ENCODE peak calls at places on chromosome 22, in five cellular contexts. One of them, this sample, is unnamed.
A peak's percentile ranks its signal among the peaks of the same experiment; 100 is the strongest.

GRCh38 chr22:17143101-17143500 is 16.0 kb downstream of the HDHD5 start:
- DNase-seq in activated CD4-positive, CD25-positive, alpha-beta regulatory T cell treated with anti-CD3 and anti-CD28 coated beads, Interleukin-2, amount 50 U/mL, for 16 hours: no peak
- DNase-seq in RWPE1: no peak
- DNase-seq in iPS-NIHi11: no peak
- DNase-seq in stimulated activated CD8-positive, alpha-beta memory T cell treated with anti-CD3 and anti-CD28 coated beads, Interleukin-15, amount 100 ng/mL, for 24 hours: no peak
- DNase-seq in this sample: no peak

GRCh38 chr22:44357296-44357961 is 44.7 kb upstream of the SHISAL1 start:
- DNase-seq in activated CD4-positive, CD25-positive, alpha-beta regulatory T cell treated with anti-CD3 and anti-CD28 coated beads, Interleukin-2, amount 50 U/mL, for 16 hours: no peak
- DNase-seq in RWPE1: no peak
- DNase-seq in iPS-NIHi11: peak; percentile 59
- DNase-seq in stimulated activated CD8-positive, alpha-beta memory T cell treated with anti-CD3 and anti-CD28 coated beads, Interleukin-15, amount 100 ng/mL, for 24 hours: no peak
- DNase-seq in this sample: no peak

GRCh38 chr22:31945971-31946680 is 1.8 kb downstream of the YWHAH start:
- DNase-seq in activated CD4-positive, CD25-positive, alpha-beta regulatory T cell treated with anti-CD3 and anti-CD28 coated beads, Interleukin-2, amount 50 U/mL, for 16 hours: no peak
- DNase-seq in RWPE1: no peak
- DNase-seq in iPS-NIHi11: no peak
- DNase-seq in stimulated activated CD8-positive, alpha-beta memory T cell treated with anti-CD3 and anti-CD28 coated beads, Interleukin-15, amount 100 ng/mL, for 24 hours: no peak
- DNase-seq in this sample: no peak

GRCh38 chr22:32926600-32926999 is 125.1 kb downstream of the TIMP3 start:
- DNase-seq in activated CD4-positive, CD25-positive, alpha-beta regulatory T cell treated with anti-CD3 and anti-CD28 coated beads, Interleukin-2, amount 50 U/mL, for 16 hours: no peak
- DNase-seq in RWPE1: peak; percentile 2
- DNase-seq in iPS-NIHi11: peak; percentile 38
- DNase-seq in stimulated activated CD8-positive, alpha-beta memory T cell treated with anti-CD3 and anti-CD28 coated beads, Interleukin-15, amount 100 ng/mL, for 24 hours: no peak
- DNase-seq in this sample: no peak

GRCh38 chr22:35839811-35840739 is 122.4 kb downstream of the APOL5 start:
- DNase-seq in activated CD4-positive, CD25-positive, alpha-beta regulatory T cell treated with anti-CD3 and anti-CD28 coated beads, Interleukin-2, amount 50 U/mL, for 16 hours: no peak
- DNase-seq in RWPE1: peak; percentile 88
- DNase-seq in iPS-NIHi11: peak; percentile 88
- DNase-seq in stimulated activated CD8-positive, alpha-beta memory T cell treated with anti-CD3 and anti-CD28 coated beads, Interleukin-15, amount 100 ng/mL, for 24 hours: no peak
- DNase-seq in this sample: peak; percentile 96

GRCh38 chr22:23113067-23113846 is 28.5 kb downstream of the RSPH14 start:
- DNase-seq in activated CD4-positive, CD25-positive, alpha-beta regulatory T cell treated with anti-CD3 and anti-CD28 coated beads, Interleukin-2, amount 50 U/mL, for 16 hours: no peak
- DNase-seq in RWPE1: no peak
- DNase-seq in iPS-NIHi11: no peak
- DNase-seq in stimulated activated CD8-positive, alpha-beta memory T cell treated with anti-CD3 and anti-CD28 coated beads, Interleukin-15, amount 100 ng/mL, for 24 hours: no peak
- DNase-seq in this sample: no peak

GRCh38 chr22:47172771-47173534 is 410.5 kb downstream of the TBC1D22A start:
- DNase-seq in activated CD4-positive, CD25-positive, alpha-beta regulatory T cell treated with anti-CD3 and anti-CD28 coated beads, Interleukin-2, amount 50 U/mL, for 16 hours: no peak
- DNase-seq in RWPE1: no peak
- DNase-seq in iPS-NIHi11: no peak
- DNase-seq in stimulated activated CD8-positive, alpha-beta memory T cell treated with anti-CD3 and anti-CD28 coated beads, Interleukin-15, amount 100 ng/mL, for 24 hours: no peak
- DNase-seq in this sample: no peak

GRCh38 chr22:47059701-47060161 is 297.3 kb downstream of the TBC1D22A start:
- DNase-seq in activated CD4-positive, CD25-positive, alpha-beta regulatory T cell treated with anti-CD3 and anti-CD28 coated beads, Interleukin-2, amount 50 U/mL, for 16 hours: no peak
- DNase-seq in RWPE1: no peak
- DNase-seq in iPS-NIHi11: no peak
- DNase-seq in stimulated activated CD8-positive, alpha-beta memory T cell treated with anti-CD3 and anti-CD28 coated beads, Interleukin-15, amount 100 ng/mL, for 24 hours: no peak
- DNase-seq in this sample: no peak

GRCh38 chr22:28594784-28595324 is 84.8 kb downstream of the TTC28 start:
- DNase-seq in activated CD4-positive, CD25-positive, alpha-beta regulatory T cell treated with anti-CD3 and anti-CD28 coated beads, Interleukin-2, amount 50 U/mL, for 16 hours: no peak
- DNase-seq in RWPE1: peak; percentile 29
- DNase-seq in iPS-NIHi11: peak; percentile 39
- DNase-seq in stimulated activated CD8-positive, alpha-beta memory T cell treated with anti-CD3 and anti-CD28 coated beads, Interleukin-15, amount 100 ng/mL, for 24 hours: no peak
- DNase-seq in this sample: peak; percentile 69